ENCODE peak calls at places on chromosomes 1 and 21, in eight cellular contexts. Y is HEK293T, I is midbrain, A is AG04450, R is lower lobe of right lung, U is epithelial cell of esophagus, S is lung microvascular endothelial cell, M is fibroblast of mammary gland. P is an unnamed sample.

GRCh38 chr1:222909586-222909985 is 94.7 kb downstream of the DISP1 start:
- DNase-seq in Y (no peak), I (no peak), A (no peak), R (no peak), U (no peak), S (peak), M (peak), P (peak)

GRCh38 chr1:66532798-66533783 is 862 bp upstream of the SGIP1 start:
- DNase-seq in Y (no peak), I (peak), A (peak), R (peak), U (peak), S (peak), M (peak), P (peak)

GRCh38 chr1:230758705-230759354 is 11.6 kb downstream of the CAPN9 start:
- DNase-seq in Y (no peak), I (no peak), A (no peak), R (no peak), U (no peak), S (no peak), M (peak), P (peak)

GRCh38 chr1:210233495-210234253 is 1.1 kb downstream of the SERTAD4 start:
- DNase-seq in Y (peak), I (peak), A (no peak), R (peak), U (peak), S (peak), M (peak), P (peak)

GRCh38 chr1:204171751-204172178 is 5.6 kb upstream of the REN start:
- DNase-seq in Y (no peak), I (no peak), A (no peak), R (no peak), U (peak), S (peak), M (peak), P (peak)

GRCh38 chr1:201269241-201269640 is 14.1 kb upstream of the PKP1 start:
- DNase-seq in Y (no peak), I (no peak), A (no peak), R (no peak), U (peak), S (no peak), M (no peak), P (no peak)

GRCh38 chr1:234584926-234585325 is 25.1 kb downstream of the IRF2BP2 start:
- DNase-seq in Y (no peak), I (peak), A (no peak), R (no peak), U (no peak), S (no peak), M (no peak), P (no peak)

GRCh38 chr21:46220847-46221246 is 7.7 kb downstream of the LSS start:
- DNase-seq in Y (no peak), I (no peak), A (no peak), R (no peak), U (no peak), S (no peak), M (no peak), P (no peak)

GRCh38 chr1:3771108-3772026 is 1.2 kb upstream of the SMIM1 start:
- DNase-seq in Y (no peak), I (no peak), A (no peak), R (no peak), U (no peak), S (no peak), M (no peak), P (no peak)

GRCh38 chr21:36964832-36965719 is 1.4 kb downstream of the HLCS start:
- DNase-seq in Y (no peak), I (no peak), A (no peak), R (no peak), U (no peak), S (no peak), M (no peak), P (no peak)

GRCh38 chr1:32246888-32247273 is at the start of gene FAM167B:
- DNase-seq in Y (no peak), I (no peak), A (no peak), R (no peak), U (peak), S (peak), M (peak), P (peak)

GRCh38 chr1:178057863-178058576 is 35.9 kb upstream of the RASAL2 start:
- DNase-seq in Y (no peak), I (peak), A (no peak), R (no peak), U (peak), S (peak), M (peak), P (peak)

GRCh38 chr1:21022279-21023040 is 154.2 kb downstream of the EIF4G3 start:
- DNase-seq in Y (peak), I (peak), A (peak), R (no peak), U (peak), S (peak), M (peak), P (peak)

GRCh38 chr1:9371391-9371935 is 78.8 kb downstream of the SPSB1 start:
- DNase-seq in Y (no peak), I (no peak), A (peak), R (no peak), U (no peak), S (peak), M (peak), P (no peak)

GRCh38 chr1:198888379-198888778 is 249.5 kb downstream of the PTPRC start:
- DNase-seq in Y (no peak), I (no peak), A (no peak), R (no peak), U (no peak), S (no peak), M (no peak), P (no peak)

GRCh38 chr1:43452789-43453441 is 816 bp downstream of the HYI start:
- DNase-seq in Y (peak), I (peak), A (no peak), R (no peak), U (peak), S (peak), M (peak), P (peak)

GRCh38 chr1:145956776-145957442 is 908 bp downstream of the LIX1L start:
- DNase-seq in Y (no peak), I (peak), A (no peak), R (no peak), U (no peak), S (peak), M (peak), P (peak)

GRCh38 chr1:64049900-64050540 is 153.4 kb upstream of the UBE2U start:
- DNase-seq in Y (no peak), I (no peak), A (no peak), R (no peak), U (no peak), S (no peak), M (no peak), P (no peak)

GRCh38 chr1:207088731-207089626 is at the start of gene C4BPB:
- DNase-seq in Y (no peak), I (no peak), A (no peak), R (no peak), U (peak), S (peak), M (no peak), P (no peak)

GRCh38 chr1:103284270-103284669 is 175.9 kb upstream of the COL11A1 start:
- DNase-seq in Y (no peak), I (no peak), A (no peak), R (no peak), U (no peak), S (no peak), M (peak), P (no peak)

GRCh38 chr1:40820911-40821693 is 37.5 kb downstream of the KCNQ4 start:
- DNase-seq in Y (no peak), I (peak), A (no peak), R (no peak), U (no peak), S (no peak), M (no peak), P (no peak)

GRCh38 chr1:203031467-203031866 is 5.2 kb downstream of the PPFIA4 start:
- DNase-seq in Y (peak), I (no peak), A (no peak), R (no peak), U (no peak), S (no peak), M (no peak), P (peak)

GRCh38 chr21:45562401-45562800 is 20.2 kb upstream of the SLC19A1 start:
- DNase-seq in Y (no peak), I (no peak), A (no peak), R (no peak), U (no peak), S (no peak), M (no peak), P (peak)

GRCh38 chr1:155983191-155984023 is 5.1 kb upstream of the ARHGEF2 start:
- DNase-seq in Y (no peak), I (no peak), A (peak), R (no peak), U (peak), S (peak), M (peak), P (peak)

GRCh38 chr1:180188103-180188506 is 33.4 kb downstream of the QSOX1 start:
- DNase-seq in Y (peak), I (peak), A (no peak), R (no peak), U (peak), S (peak), M (peak), P (peak)

GRCh38 chr1:223745731-223746130 is 33.4 kb downstream of the CAPN2 start:
- DNase-seq in Y (no peak), I (no peak), A (no peak), R (no peak), U (no peak), S (no peak), M (peak), P (peak)

GRCh38 chr1:21284206-21285137 is 5.8 kb downstream of the ECE1 start:
- DNase-seq in Y (no peak), I (no peak), A (no peak), R (no peak), U (peak), S (no peak), M (no peak), P (no peak)